ENCODE peak calls at places on chromosome 3, in four cellular contexts. T is GM23248; Y is CD8-positive, alpha-beta memory T cell; Q is CD4-positive, CD25-positive, alpha-beta regulatory T cell. U is an unnamed sample.

GRCh38 chr3:183178833-183179549 is 16.5 kb upstream of the LAMP3 start:
- DNase-seq in T (peak), Y (no peak), Q (peak), U (peak)

GRCh38 chr3:157534725-157535161 is 31.5 kb upstream of the VEPH1 start:
- DNase-seq in T (no peak), Y (no peak), Q (no peak), U (no peak)

GRCh38 chr3:43872301-43872700 is 181.6 kb downstream of the ABHD5 start:
- DNase-seq in T (peak), Y (no peak), Q (no peak), U (no peak)

GRCh38 chr3:195209836-195210551 is 61.0 kb downstream of the XXYLT1 start:
- DNase-seq in T (peak), Y (no peak), Q (no peak), U (no peak)

GRCh38 chr3:22836131-22836530 is 367.0 kb upstream of the UBE2E2 start:
- DNase-seq in T (no peak), Y (no peak), Q (no peak), U (no peak)

GRCh38 chr3:48598323-48599076 is 3.4 kb upstream of the COL7A1 start:
- DNase-seq in T (peak), Y (no peak), Q (no peak), U (no peak)

GRCh38 chr3:179026636-179027035 is 45.0 kb downstream of the ZMAT3 start:
- DNase-seq in T (peak), Y (no peak), Q (no peak), U (no peak)

GRCh38 chr3:185656321-185656840 is 70.3 kb downstream of the SENP2 start:
- DNase-seq in T (peak), Y (no peak), Q (no peak), U (no peak)

GRCh38 chr3:133578548-133579191 is 5.2 kb downstream of the CDV3 start:
- DNase-seq in T (peak), Y (no peak), Q (peak), U (no peak)

GRCh38 chr3:195224980-195225580 is 45.9 kb downstream of the XXYLT1 start:
- DNase-seq in T (no peak), Y (no peak), Q (no peak), U (no peak)

GRCh38 chr3:176855901-176856486 is 341.3 kb downstream of the TBL1XR1 start:
- DNase-seq in T (no peak), Y (no peak), Q (no peak), U (no peak)

GRCh38 chr3:125240496-125240895 is 27.9 kb upstream of the SLC12A8 start:
- DNase-seq in T (peak), Y (no peak), Q (no peak), U (no peak)

GRCh38 chr3:55327131-55327920 is 159.8 kb downstream of the WNT5A start:
- DNase-seq in T (peak), Y (no peak), Q (no peak), U (no peak)

GRCh38 chr3:73086071-73086494 is 24.6 kb downstream of the EBLN2 start:
- DNase-seq in T (peak), Y (peak), Q (peak), U (peak)

GRCh38 chr3:131796558-131796957 is 238.3 kb downstream of the CPNE4 start:
- DNase-seq in T (no peak), Y (no peak), Q (no peak), U (no peak)

GRCh38 chr3:69197922-69198540 is 75.6 kb upstream of the LMOD3 start:
- DNase-seq in T (no peak), Y (peak), Q (peak), U (peak)

GRCh38 chr3:85758442-85758841 is 799.7 kb downstream of the CADM2 start:
- DNase-seq in T (no peak), Y (no peak), Q (no peak), U (no peak)

DNA sequence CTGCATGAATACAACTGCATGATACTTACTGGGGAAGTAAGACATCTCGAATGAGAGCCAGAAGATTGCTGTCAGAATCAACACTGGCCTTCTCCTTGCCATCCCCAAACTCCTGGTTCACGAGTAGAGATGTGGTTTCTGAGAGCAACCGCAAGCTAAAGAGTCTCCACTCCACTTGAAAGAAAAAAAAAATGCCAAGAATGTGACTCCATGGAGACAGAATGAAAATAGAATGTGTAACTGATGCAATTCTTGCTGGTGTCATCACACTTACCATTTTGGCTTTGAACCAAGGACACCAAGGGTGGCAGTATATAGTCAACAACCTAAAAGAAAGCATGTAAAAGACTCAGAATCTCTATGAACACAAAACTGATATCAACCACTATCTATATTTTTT is 280.4 kb downstream of the ULK4 start:
- DNase-seq in T (peak), Y (no peak), Q (no peak), U (no peak)
- H3K27ac ChIP-seq in T (peak), Y (no peak), Q (no peak), U (no peak)

DNA sequence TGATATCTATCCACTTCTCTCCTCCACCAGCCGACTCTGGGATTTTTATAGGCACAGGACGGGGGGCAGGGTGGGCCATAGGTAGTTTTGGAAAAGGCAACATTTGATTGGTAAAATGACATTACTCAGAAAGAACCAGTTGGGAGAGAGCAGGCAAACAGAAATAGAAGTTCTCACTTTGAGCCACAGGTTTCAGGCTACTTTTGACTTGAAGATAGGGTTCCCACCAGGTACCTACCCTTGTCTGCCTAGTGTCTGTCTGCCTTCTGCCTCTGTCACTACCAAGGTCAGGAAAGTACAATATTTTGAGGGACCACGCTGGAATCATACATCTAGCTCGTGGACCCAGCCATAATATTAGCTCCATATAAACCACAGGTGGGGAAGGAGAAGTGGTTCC is 412.9 kb upstream of the GRM7 start:
- DNase-seq in T (no peak), Y (no peak), Q (no peak), U (no peak)
- H3K27ac ChIP-seq in T (no peak), Y (no peak), Q (no peak), U (no peak)

GRCh38 chr3:120452816-120453215 is 2.0 kb upstream of the FSTL1 start:
- DNase-seq in T (no peak), Y (no peak), Q (no peak), U (no peak)

GRCh38 chr3:120449701-120450216 is 1.0 kb downstream of the FSTL1 start:
- DNase-seq in T (peak), Y (no peak), Q (no peak), U (no peak)

GRCh38 chr3:120450914-120451669 is at the start of gene FSTL1:
- DNase-seq in T (peak), Y (no peak), Q (no peak), U (no peak)

GRCh38 chr3:120450261-120450913 is 405 bp downstream of the FSTL1 start:
- DNase-seq in T (peak), Y (no peak), Q (peak), U (no peak)

GRCh38 chr3:120451670-120452220 is 953 bp upstream of the FSTL1 start:
- DNase-seq in T (peak), Y (no peak), Q (no peak), U (no peak)
- H3K27ac ChIP-seq in T (peak), Y (no peak), Q (no peak), U (no peak)

DNA sequence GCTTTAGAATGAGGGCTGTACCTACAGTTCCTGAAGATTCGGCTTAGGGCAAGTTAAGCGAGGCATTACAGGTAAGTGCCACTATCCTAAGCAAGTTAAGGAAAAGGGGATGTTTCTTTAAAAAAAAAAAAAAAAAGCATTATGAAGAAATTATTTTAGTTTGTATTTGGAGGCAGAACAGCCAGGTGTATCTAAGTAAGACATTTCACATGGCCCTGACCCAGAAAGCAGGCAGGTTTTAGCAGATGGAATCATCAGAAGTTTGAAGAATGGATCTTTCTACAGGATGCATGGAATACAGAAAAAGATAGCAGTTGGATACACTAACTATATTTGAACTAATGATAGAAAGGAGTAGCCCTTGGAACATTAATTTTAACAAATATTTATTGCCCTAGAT is 105.6 kb downstream of the OSBPL10 start:
- DNase-seq in T (no peak), Y (no peak), Q (no peak), U (no peak)
- H3K27ac ChIP-seq in T (no peak), Y (no peak), Q (no peak), U (no peak)

DNA sequence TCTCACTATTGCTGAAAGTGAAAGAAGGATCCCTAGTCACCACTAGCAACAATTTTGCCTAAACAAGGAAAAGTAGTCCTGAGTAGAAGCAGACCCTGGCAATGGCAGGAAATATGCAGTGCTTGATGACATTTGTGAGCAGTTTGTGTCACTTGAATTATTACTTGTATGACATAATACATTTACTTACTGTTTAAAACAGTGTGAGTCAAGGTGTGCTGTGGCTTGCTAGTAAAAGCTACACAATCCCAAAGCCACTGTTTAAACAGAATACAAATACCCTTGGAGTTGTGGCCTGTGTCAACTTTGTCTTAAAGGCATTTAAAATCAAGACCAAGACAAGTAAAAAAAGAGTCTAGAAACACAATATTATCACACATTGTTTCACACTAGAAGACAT is 775.4 kb downstream of the ROBO1 start:
- DNase-seq in T (no peak), Y (no peak), Q (no peak), U (no peak)
- H3K27ac ChIP-seq in T (no peak), Y (no peak), Q (no peak), U (no peak)

DNA sequence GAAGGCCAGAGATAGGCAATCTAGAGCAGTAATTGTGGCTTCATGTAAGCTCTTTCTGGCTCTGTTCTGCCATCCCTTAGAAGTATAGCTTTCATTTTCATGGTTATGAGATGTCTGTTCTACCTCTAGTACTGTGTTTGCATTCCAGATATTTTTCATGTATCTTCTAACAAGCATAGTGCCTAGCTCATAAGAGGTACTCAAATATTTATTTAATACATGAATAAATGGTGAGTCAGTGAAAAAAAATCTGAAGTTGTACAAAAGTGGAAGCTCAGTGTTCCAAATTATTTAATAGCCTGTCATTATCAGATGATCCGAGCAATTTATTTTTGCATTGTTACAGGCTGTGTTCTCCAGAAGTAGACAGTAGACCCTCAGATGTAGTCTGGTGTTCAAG is 64.3 kb downstream of the OXSM start:
- DNase-seq in T (peak), Y (no peak), Q (no peak), U (no peak)
- H3K27ac ChIP-seq in T (peak), Y (no peak), Q (no peak), U (no peak)

GRCh38 chr3:4520013-4520881 is 27.1 kb downstream of the ITPR1 start:
- DNase-seq in T (no peak), Y (no peak), Q (no peak), U (no peak)
- H3K27ac ChIP-seq in T (no peak), Y (no peak), Q (no peak), U (no peak)

DNA sequence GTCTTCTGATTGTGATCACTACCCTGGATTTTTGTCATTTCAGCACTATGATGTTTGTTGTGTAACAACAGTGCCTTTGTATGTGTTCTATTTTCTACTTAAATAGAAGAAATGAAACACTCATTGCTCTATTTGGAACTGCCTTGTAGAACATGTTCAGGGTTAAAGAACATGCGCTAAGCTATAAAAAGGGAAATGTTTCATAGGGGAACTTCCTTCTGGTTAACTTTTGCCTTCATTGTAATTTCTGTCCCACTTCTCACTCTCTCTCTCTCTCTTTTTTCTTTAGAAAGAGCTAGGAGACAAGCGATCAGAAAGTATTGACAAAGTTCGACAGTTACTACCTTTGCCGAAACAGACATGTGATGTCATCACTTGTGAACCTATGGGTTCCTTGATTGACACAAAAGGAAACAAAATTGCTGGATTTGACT is at the start of gene P2RY12:
- DNase-seq in T (no peak), Y (no peak), Q (no peak), U (no peak)
- H3K27ac ChIP-seq in T (no peak), Y (no peak), Q (no peak), U (no peak)

GRCh38 chr3:159762981-159763465 is 225.6 kb upstream of the IL12A start:
- DNase-seq in T (peak), Y (no peak), Q (peak), U (no peak)

GRCh38 chr3:159764211-159765024 is 224.2 kb upstream of the IL12A start:
- DNase-seq in T (peak), Y (no peak), Q (peak), U (no peak)

GRCh38 chr3:159762238-159762637 is 226.4 kb upstream of the IL12A start:
- DNase-seq in T (peak), Y (no peak), Q (no peak), U (no peak)

GRCh38 chr3:159765025-159765859 is 223.4 kb upstream of the IL12A start:
- DNase-seq in T (peak), Y (no peak), Q (no peak), U (no peak)

DNA sequence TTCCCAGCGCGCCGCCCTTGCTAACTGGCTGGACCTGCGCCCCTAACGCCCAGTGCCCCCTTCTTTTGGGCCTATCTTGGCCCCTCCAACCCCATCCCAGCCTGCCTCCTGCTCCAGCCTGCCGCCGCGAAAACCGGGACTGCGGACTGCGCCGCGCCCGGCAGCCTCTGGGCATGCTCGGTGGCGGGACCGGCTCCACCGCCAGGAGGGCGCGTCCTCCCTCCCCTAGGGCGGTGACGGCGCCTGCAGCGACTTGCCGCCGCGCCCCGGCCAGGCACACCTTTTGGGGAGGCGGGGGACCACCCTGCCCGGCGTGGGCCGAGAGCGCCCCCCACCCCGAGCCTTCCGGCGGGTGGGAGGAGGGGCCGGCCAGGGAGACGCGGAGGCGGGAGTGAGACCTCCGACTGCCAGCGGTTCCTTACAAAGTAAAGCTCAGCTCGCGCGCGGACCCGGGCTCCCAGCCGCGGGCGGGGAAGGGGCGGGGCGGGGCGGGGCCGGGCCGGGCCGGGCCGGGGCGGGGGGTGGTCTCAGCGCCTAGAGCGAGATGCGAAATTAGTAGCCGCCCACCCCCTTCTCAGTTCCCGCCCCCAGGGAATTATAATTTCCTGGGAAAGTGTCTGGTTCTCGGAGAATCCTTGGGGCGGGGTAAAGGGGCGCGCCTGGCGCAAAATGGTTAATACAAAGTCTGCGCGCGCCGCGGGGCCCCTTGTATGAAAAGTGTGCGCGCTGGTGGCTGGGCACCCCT is 225.0 kb upstream of the IL12A start:
- DNase-seq in T (peak), Y (no peak), Q (peak), U (no peak)
- H3K27ac ChIP-seq in T (peak), Y (no peak), Q (no peak), U (no peak)

GRCh38 chr3:41088882-41089281 is 110.4 kb upstream of the CTNNB1 start:
- DNase-seq in T (no peak), Y (no peak), Q (no peak), U (no peak)
- H3K27ac ChIP-seq in T (no peak), Y (no peak), Q (no peak), U (no peak)

U was measured in CD4-positive, alpha-beta T cell.